ENCODE peak calls at places on chromosomes 16 and 17, in nine cellular contexts. N, Q, Z, R, H, D, L, I and J are unnamed samples.

GRCh38 chr16:57747996-57748395 is 12.4 kb downstream of the KATNB1 start:
- DNase-seq in I (no peak), Q (no peak), L (no peak), N (no peak), R (no peak), H (no peak), D (no peak), Z (no peak), J (no peak)

GRCh38 chr17:67016039-67016762 is 28.2 kb upstream of the CACNG1 start:
- DNase-seq in N (no peak), I (no peak), Z (no peak), H (no peak), R (no peak), D (no peak), L (no peak), Q (no peak), J (no peak)

GRCh38 chr16:54447606-54448440 is 161.2 kb upstream of the IRX3 start:
- DNase-seq in Q (no peak), N (peak), I (peak), R (no peak), Z (no peak), D (peak), L (peak), H (no peak), J (no peak)

GRCh38 chr17:64775701-64776570 is 113.8 kb upstream of the SMURF2 start:
- DNase-seq in Z (no peak), L (no peak), D (no peak), H (no peak), I (no peak), Q (no peak), R (no peak), N (no peak), J (no peak)

GRCh38 chr16:48450367-48450766 is 65.2 kb upstream of the SIAH1 start:
- DNase-seq in N (no peak), R (no peak), D (no peak), I (no peak), Z (no peak), H (no peak), Q (no peak), L (no peak), J (no peak)

GRCh38 chr16:21626659-21627277 is 25.6 kb downstream of the IGSF6 start:
- DNase-seq in L (no peak), I (peak), Z (no peak), D (peak), N (peak), Q (peak), H (peak), R (no peak), J (no peak)

GRCh38 chr17:74531231-74531761 is at the start of gene CD300LB:
- DNase-seq in I (no peak), L (no peak), Q (no peak), Z (no peak), N (no peak), D (no peak), R (no peak), H (no peak), J (peak)

GRCh38 chr16:53504161-53504663 is 1.2 kb upstream of the AKTIP start:
- DNase-seq in Q (peak), L (no peak), R (peak), N (peak), Z (peak), H (no peak), D (peak), I (peak), J (peak)

GRCh38 chr17:4008082-4008435 is 43.8 kb upstream of the ATP2A3 start:
- DNase-seq in Z (no peak), Q (no peak), D (no peak), L (no peak), H (no peak), R (no peak), N (no peak), I (no peak), J (no peak)

GRCh38 chr17:17523001-17523713 is 27.0 kb upstream of the RASD1 start:
- DNase-seq in H (no peak), Q (no peak), I (no peak), N (no peak), D (peak), L (no peak), R (no peak), Z (peak), J (no peak)

GRCh38 chr17:47800686-47801085 is 20.9 kb downstream of the OSBPL7 start:
- DNase-seq in L (no peak), Z (no peak), N (no peak), H (no peak), D (no peak), I (no peak), Q (no peak), R (no peak), J (peak)

GRCh38 chr16:89842471-89843408 is 14.5 kb downstream of the SPIRE2 start:
- DNase-seq in I (peak), D (peak), H (no peak), L (no peak), Z (no peak), R (no peak), Q (no peak), N (no peak), J (no peak)

GRCh38 chr16:4534151-4534790 is 4.3 kb downstream of the CDIP1 start:
- DNase-seq in L (no peak), Z (no peak), H (no peak), R (no peak), D (no peak), N (no peak), Q (no peak), I (no peak), J (no peak)

GRCh38 chr16:553601-554296 is 6.4 kb upstream of the PRR35 start:
- DNase-seq in I (no peak), Z (no peak), D (no peak), Q (no peak), N (no peak), R (no peak), L (no peak), H (no peak), J (no peak)

GRCh38 chr16:12833939-12834338 is 30.3 kb upstream of the CPPED1 start:
- DNase-seq in I (no peak), N (no peak), R (no peak), L (peak), D (no peak), Z (peak), Q (no peak), H (no peak), J (no peak)

GRCh38 chr17:6940186-6940649 is 55.6 kb upstream of the ALOX12 start:
- DNase-seq in R (peak), Z (no peak), H (no peak), D (peak), I (no peak), Q (peak), L (no peak), N (no peak), J (no peak)

GRCh38 chr16:89363621-89364393 is 126.6 kb downstream of the ANKRD11 start:
- DNase-seq in N (no peak), Q (no peak), D (peak), R (no peak), I (peak), Z (peak), L (peak), H (peak), J (no peak)

GRCh38 chr16:89721644-89722391 is 481 bp downstream of the ZNF276 start:
- DNase-seq in Q (peak), Z (peak), I (peak), H (peak), D (peak), R (peak), N (peak), L (peak), J (no peak)

GRCh38 chr17:49548506-49549310 is 27.0 kb upstream of the NXPH3 start:
- DNase-seq in R (no peak), D (no peak), N (no peak), I (peak), H (no peak), Z (peak), Q (no peak), L (peak), J (no peak)

GRCh38 chr17:78534492-78535284 is 42.5 kb downstream of the DNAH17 start:
- DNase-seq in L (no peak), I (no peak), H (no peak), Z (no peak), Q (no peak), N (no peak), R (no peak), D (no peak), J (no peak)

GRCh38 chr16:12412252-12412651 is 391.4 kb downstream of the CPPED1 start:
- DNase-seq in R (no peak), N (no peak), D (no peak), I (no peak), Z (no peak), Q (no peak), L (no peak), H (no peak), J (no peak)

GRCh38 chr17:73247728-73248127 is 14.0 kb downstream of the CPSF4L start:
- DNase-seq in D (no peak), Q (no peak), H (no peak), N (no peak), Z (no peak), I (peak), R (no peak), L (no peak), J (no peak)

GRCh38 chr16:49920397-49920796 is 64.5 kb upstream of the ZNF423 start:
- DNase-seq in H (no peak), Q (no peak), D (no peak), R (no peak), N (no peak), I (no peak), L (no peak), Z (no peak), J (no peak)

GRCh38 chr17:77371888-77372443 is 231.2 kb downstream of the SEC14L1 start:
- DNase-seq in Q (peak), I (no peak), D (no peak), R (peak), N (no peak), H (no peak), Z (peak), L (no peak), J (no peak)

GRCh38 chr17:31835984-31836383 is 23.1 kb downstream of the COPRS start:
- DNase-seq in D (no peak), I (no peak), R (no peak), Z (no peak), H (no peak), Q (no peak), L (no peak), N (no peak), J (no peak)

GRCh38 chr17:44941712-44942331 is 5.8 kb downstream of the KIF18B start:
- DNase-seq in H (no peak), Q (no peak), I (no peak), D (no peak), Z (no peak), N (no peak), L (peak), R (no peak), J (peak)

GRCh38 chr17:63967953-63968352 is 4.8 kb downstream of the SCN4A start:
- DNase-seq in R (no peak), L (no peak), D (no peak), I (no peak), Q (no peak), N (no peak), H (no peak), Z (no peak), J (no peak)

GRCh38 chr16:25494292-25494691 is 197.5 kb upstream of the HS3ST4 start:
- DNase-seq in L (no peak), N (no peak), Z (no peak), Q (no peak), R (no peak), I (no peak), D (no peak), H (no peak), J (no peak)

GRCh38 chr16:69057400-69058378 is 47.8 kb upstream of the HAS3 start:
- DNase-seq in D (peak), R (peak), I (peak), N (no peak), Z (no peak), L (peak), Q (peak), H (no peak), J (no peak)

GRCh38 chr16:10938321-10938720 is 3.9 kb downstream of the DEXI start:
- DNase-seq in L (no peak), Q (no peak), R (no peak), Z (no peak), D (no peak), N (no peak), I (no peak), H (no peak), J (no peak)

GRCh38 chr16:4052801-4053662 is 63.2 kb downstream of the ADCY9 start:
- DNase-seq in Z (no peak), H (no peak), L (no peak), Q (no peak), R (no peak), I (peak), D (peak), N (peak), J (no peak)

GRCh38 chr16:22721497-22722100 is 92.4 kb upstream of the HS3ST2 start:
- DNase-seq in Z (no peak), I (no peak), L (no peak), N (no peak), D (no peak), R (peak), Q (no peak), H (no peak), J (no peak)
- H3K4me3 ChIP-seq in Z (no peak), I (no peak), L (no peak), N (no peak), D (no peak), R (no peak), Q (no peak), H (no peak), J (no peak)

GRCh38 chr17:30334421-30334820 is 564 bp upstream of the TMIGD1 start:
- DNase-seq in I (no peak), Q (no peak), L (no peak), N (no peak), Z (no peak), H (no peak), D (no peak), R (no peak), J (no peak)

GRCh38 chr17:30333503-30334240 is at the start of gene TMIGD1:
- DNase-seq in Z (no peak), L (no peak), R (no peak), H (no peak), I (no peak), N (no peak), Q (no peak), D (no peak), J (no peak)

GRCh38 chr17:30340957-30341356 is 7.1 kb upstream of the TMIGD1 start:
- DNase-seq in L (no peak), N (no peak), Z (no peak), I (peak), H (no peak), D (no peak), R (no peak), Q (no peak), J (no peak)

GRCh38 chr17:30336369-30337171 is 2.7 kb upstream of the TMIGD1 start:
- DNase-seq in H (peak), D (peak), Z (peak), R (peak), N (no peak), Q (no peak), I (peak), L (peak), J (no peak)

GRCh38 chr17:30337393-30337999 is 3.6 kb upstream of the TMIGD1 start:
- DNase-seq in Q (no peak), R (no peak), H (no peak), I (no peak), N (no peak), L (no peak), D (no peak), Z (no peak), J (no peak)
- H3K27ac ChIP-seq in Q (no peak), R (no peak), H (no peak), I (no peak), N (no peak), L (no peak), D (no peak), Z (no peak), J (no peak)

GRCh38 chr17:40181205-40181604 is 3.9 kb downstream of the RAPGEFL1 start:
- DNase-seq in H (no peak), Q (no peak), I (no peak), R (no peak), D (no peak), Z (no peak), N (no peak), L (no peak), J (no peak)
- H3K4me3 ChIP-seq in H (no peak), Q (no peak), I (no peak), R (no peak), D (no peak), Z (no peak), N (no peak), L (no peak), J (no peak)

DNA sequence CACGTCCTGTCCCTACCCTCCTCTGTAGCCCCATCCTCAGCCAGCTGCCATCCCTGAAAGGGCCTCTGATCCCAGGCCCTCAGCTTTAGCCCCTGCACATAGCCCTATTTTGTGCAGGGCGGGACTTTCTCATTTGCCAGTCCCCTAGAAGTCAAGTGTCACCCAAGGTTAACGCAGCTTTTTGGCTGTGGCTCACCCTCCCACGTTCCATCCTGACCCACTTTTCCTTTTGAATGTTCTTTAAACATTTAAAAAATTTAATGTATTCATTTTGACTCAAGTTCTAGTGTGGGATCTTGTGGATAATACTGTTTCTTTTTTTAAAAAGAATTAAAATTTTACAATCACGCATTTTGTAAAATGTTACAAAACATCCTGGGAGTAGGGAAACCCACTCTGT is 62.2 kb upstream of the LGALS9 start:
- DNase-seq in H (no peak), N (no peak), D (no peak), R (no peak), Q (no peak), I (no peak), L (no peak), Z (no peak), J (no peak)
- H3K27ac ChIP-seq in H (no peak), N (no peak), D (no peak), R (no peak), Q (no peak), I (no peak), L (peak), Z (no peak), J (no peak)

DNA sequence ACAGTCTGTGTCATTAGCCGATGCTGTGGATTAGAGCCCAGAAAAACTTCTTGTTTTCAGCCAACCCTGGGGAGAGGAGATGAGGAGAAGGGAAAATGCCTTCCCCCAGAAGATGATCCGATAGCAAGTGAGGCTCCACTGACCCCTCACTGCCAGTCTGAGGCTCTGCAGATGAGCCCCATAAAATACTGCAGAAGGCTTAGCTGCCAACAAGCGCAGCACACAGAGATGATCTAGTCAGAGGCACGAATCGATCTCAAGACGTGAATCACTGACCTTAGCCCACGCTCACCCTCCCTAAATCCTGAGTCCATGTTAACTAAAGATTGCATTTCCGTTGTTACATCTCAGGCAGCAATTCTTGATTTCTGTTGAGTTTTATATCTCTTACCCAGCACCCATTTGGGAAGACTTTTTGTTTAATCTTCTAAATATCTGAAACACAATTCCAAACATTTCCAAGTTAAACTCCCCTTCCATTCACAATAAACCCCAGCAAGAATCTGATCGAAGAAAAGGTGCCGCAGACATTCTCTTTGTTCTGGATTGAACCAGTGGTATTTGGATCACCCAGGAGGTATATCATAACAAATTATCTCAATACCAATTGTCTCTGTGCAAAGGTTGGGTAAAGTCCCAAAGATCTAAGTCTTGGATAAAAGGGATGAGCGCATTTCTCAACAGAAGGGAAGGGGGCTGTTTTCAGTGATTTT is 31.3 kb downstream of the SALL1 start:
- DNase-seq in R (no peak), N (no peak), I (no peak), L (no peak), Q (peak), D (no peak), H (no peak), Z (no peak), J (no peak)
- H3K4me3 ChIP-seq in R (no peak), N (no peak), I (no peak), L (no peak), Q (no peak), D (no peak), H (no peak), Z (no peak), J (no peak)

GRCh38 chr17:33671493-33671892 is 378.4 kb upstream of the ASIC2 start:
- DNase-seq in D (no peak), H (no peak), L (no peak), N (no peak), I (no peak), Q (no peak), R (no peak), Z (no peak), J (no peak)
- H3K27ac ChIP-seq in D (no peak), H (no peak), L (no peak), N (no peak), I (no peak), Q (no peak), R (no peak), Z (no peak), J (no peak)

GRCh38 chr17:42774066-42774750 is 959 bp downstream of the VPS25 start:
- DNase-seq in Q (no peak), R (no peak), Z (no peak), H (no peak), D (no peak), L (no peak), I (no peak), N (no peak), J (no peak)
- H3K4me3 ChIP-seq in Q (peak), R (peak), Z (peak), H (peak), D (peak), L (peak), I (peak), N (peak), J (peak)